ENCODE peak calls at places on chromosomes 13 and 19, in five cellular contexts. One of them, this sample, is unnamed.

GRCh38 chr13:101149735-101150380 is 266.4 kb downstream of the NALCN start:
- DNase-seq in A673: peak; percentile 66
- DNase-seq in Peyer's patch: no peak
- DNase-seq in Panc1: no peak
- DNase-seq in hepatocyte: peak; percentile 7
- DNase-seq in this sample: peak; percentile 49

GRCh38 chr13:72290962-72291681 is 424.1 kb upstream of the DACH1 start:
- DNase-seq in A673: no peak
- DNase-seq in Peyer's patch: no peak
- DNase-seq in Panc1: no peak
- DNase-seq in hepatocyte: no peak
- DNase-seq in this sample: no peak

GRCh38 chr19:6241680-6242079 is 38.1 kb downstream of the MLLT1 start:
- DNase-seq in A673: no peak
- DNase-seq in Peyer's patch: no peak
- DNase-seq in Panc1: no peak
- DNase-seq in hepatocyte: no peak
- DNase-seq in this sample: peak; percentile 80

GRCh38 chr19:16898306-16899015 is 9.7 kb downstream of the F2RL3 start:
- DNase-seq in A673: no peak
- DNase-seq in Peyer's patch: no peak
- DNase-seq in Panc1: no peak
- DNase-seq in hepatocyte: no peak
- DNase-seq in this sample: no peak

GRCh38 chr19:12295191-12295590 is 508 bp upstream of the ZNF44 start:
- DNase-seq in A673: no peak
- DNase-seq in Peyer's patch: no peak
- DNase-seq in Panc1: no peak
- DNase-seq in hepatocyte: peak; percentile 8
- DNase-seq in this sample: no peak

GRCh38 chr19:22527554-22527953 is 105.4 kb upstream of the ZNF98 start:
- DNase-seq in A673: no peak
- DNase-seq in Peyer's patch: no peak
- DNase-seq in Panc1: no peak
- DNase-seq in hepatocyte: no peak
- DNase-seq in this sample: no peak

GRCh38 chr19:6126335-6126974 is 9.0 kb upstream of the ACSBG2 start:
- DNase-seq in A673: peak; percentile 84
- DNase-seq in Peyer's patch: no peak
- DNase-seq in Panc1: peak; percentile 46
- DNase-seq in hepatocyte: peak; percentile 50
- DNase-seq in this sample: peak; percentile 43

GRCh38 chr13:95716231-95716630 is 39.3 kb downstream of the DNAJC3 start:
- DNase-seq in A673: no peak
- DNase-seq in Peyer's patch: no peak
- DNase-seq in Panc1: no peak
- DNase-seq in hepatocyte: no peak
- DNase-seq in this sample: no peak

DNA sequence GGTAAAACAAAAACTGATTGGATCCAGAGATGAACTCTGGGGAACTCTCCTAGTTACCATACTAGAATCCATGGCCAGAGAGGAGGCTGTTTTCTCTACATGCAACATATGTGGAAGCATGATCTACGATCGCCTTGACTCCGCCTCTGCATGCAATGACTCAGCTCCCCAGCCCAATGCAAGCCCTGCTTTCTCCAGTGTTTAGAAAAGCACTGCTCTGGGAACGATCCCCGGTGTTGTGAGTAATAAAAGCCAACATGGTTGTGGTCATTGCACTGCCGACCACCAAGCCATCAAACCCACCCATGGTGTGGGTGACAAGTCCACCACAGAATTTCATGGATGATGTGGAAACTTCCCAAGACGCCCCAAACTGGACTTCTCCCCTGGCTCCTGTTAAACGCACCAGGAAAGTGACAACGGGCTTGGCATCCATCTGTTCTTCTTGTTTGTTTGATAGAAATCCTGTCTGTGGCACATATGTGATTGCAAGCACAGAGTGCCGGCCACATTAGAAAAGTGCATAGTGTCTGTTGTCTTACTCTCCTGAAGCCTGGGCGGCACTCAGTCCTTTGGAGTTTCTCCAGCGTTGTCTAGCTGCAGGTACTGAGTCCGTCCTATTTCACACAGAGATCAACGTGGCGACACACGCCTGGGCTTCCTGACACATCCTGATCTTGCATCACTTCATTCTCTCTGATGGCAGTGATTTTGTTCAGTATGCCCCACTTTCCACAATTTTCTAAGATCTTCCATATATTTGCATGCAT is 36.4 kb upstream of the VSTM2B start:
- DNase-seq in A673: no peak
- DNase-seq in Peyer's patch: no peak
- DNase-seq in Panc1: no peak
- DNase-seq in hepatocyte: no peak
- DNase-seq in this sample: no peak
- TF ChIP-seq CTCF in A673: no peak
- TF ChIP-seq CTCF in Peyer's patch: no peak
- TF ChIP-seq CTCF in Panc1: no peak
- TF ChIP-seq CTCF in hepatocyte: no peak
- TF ChIP-seq CTCF in this sample: no peak

DNA sequence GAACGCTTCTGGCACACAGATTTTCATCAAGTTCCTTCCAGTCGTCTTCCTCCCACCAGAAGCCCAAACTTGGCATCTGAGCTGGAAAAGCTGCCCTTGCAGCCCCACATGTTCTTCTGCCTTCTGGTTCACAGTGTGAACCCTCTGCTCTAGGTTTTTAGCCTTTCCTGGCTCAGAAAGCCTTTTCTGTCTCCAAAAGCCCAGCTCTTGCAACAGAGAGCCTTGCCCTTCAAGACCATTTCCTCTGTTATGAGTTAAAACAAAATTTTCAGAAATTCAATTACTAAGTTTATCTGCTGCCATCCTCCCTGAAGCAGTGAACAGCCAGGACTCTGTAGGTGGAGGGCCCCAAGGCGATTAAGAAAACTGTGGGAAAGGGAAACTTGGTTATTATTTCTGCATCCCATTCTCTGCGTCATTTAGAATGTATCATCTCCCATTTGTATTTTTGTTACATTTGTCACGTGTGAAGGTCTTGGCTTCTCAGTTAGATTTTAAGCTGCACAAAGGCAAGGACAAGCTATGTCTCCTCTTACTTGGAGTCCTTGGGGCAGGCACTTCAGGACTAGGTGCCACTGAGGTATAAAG is 18.8 kb downstream of the FAM124A start:
- DNase-seq in A673: no peak
- DNase-seq in Peyer's patch: no peak
- DNase-seq in Panc1: no peak
- DNase-seq in hepatocyte: no peak
- DNase-seq in this sample: no peak
- H3K4me1 ChIP-seq in A673: peaks cover 11% of the 10 kb centered on the region
- H3K4me1 ChIP-seq in Peyer's patch: no peaks in the 10 kb centered on the region
- H3K4me1 ChIP-seq in Panc1: no peaks in the 10 kb centered on the region
- H3K4me1 ChIP-seq in hepatocyte: no peaks in the 10 kb centered on the region
- H3K4me1 ChIP-seq in this sample: peaks cover 44% of the 10 kb centered on the region

GRCh38 chr13:114016321-114017027 is 42.6 kb upstream of the C13orf46 start:
- DNase-seq in A673: no peak
- DNase-seq in Peyer's patch: no peak
- DNase-seq in Panc1: no peak
- DNase-seq in hepatocyte: no peak
- DNase-seq in this sample: no peak

GRCh38 chr13:114017966-114018365 is 44.1 kb upstream of the C13orf46 start:
- DNase-seq in A673: no peak
- DNase-seq in Peyer's patch: no peak
- DNase-seq in Panc1: no peak
- DNase-seq in hepatocyte: no peak
- DNase-seq in this sample: no peak

GRCh38 chr13:114019367-114019766 is 45.5 kb upstream of the C13orf46 start:
- DNase-seq in A673: peak; percentile 48
- DNase-seq in Peyer's patch: no peak
- DNase-seq in Panc1: no peak
- DNase-seq in hepatocyte: no peak
- DNase-seq in this sample: peak; percentile 63

GRCh38 chr13:114017028-114017630 is 43.3 kb upstream of the C13orf46 start:
- DNase-seq in A673: no peak
- DNase-seq in Peyer's patch: no peak
- DNase-seq in Panc1: no peak
- DNase-seq in hepatocyte: no peak
- DNase-seq in this sample: peak; percentile 36

GRCh38 chr13:114018461-114019055 is 44.7 kb upstream of the C13orf46 start:
- DNase-seq in A673: no peak
- DNase-seq in Peyer's patch: no peak
- DNase-seq in Panc1: no peak
- DNase-seq in hepatocyte: no peak
- DNase-seq in this sample: no peak
- H3K27me3 ChIP-seq in A673: no peaks in the 10 kb centered on the region
- H3K27me3 ChIP-seq in Peyer's patch: no peaks in the 10 kb centered on the region
- H3K27me3 ChIP-seq in Panc1: no peaks in the 10 kb centered on the region
- H3K27me3 ChIP-seq in hepatocyte: no peaks in the 10 kb centered on the region
- H3K27me3 ChIP-seq in this sample: no peaks in the 10 kb centered on the region

DNA sequence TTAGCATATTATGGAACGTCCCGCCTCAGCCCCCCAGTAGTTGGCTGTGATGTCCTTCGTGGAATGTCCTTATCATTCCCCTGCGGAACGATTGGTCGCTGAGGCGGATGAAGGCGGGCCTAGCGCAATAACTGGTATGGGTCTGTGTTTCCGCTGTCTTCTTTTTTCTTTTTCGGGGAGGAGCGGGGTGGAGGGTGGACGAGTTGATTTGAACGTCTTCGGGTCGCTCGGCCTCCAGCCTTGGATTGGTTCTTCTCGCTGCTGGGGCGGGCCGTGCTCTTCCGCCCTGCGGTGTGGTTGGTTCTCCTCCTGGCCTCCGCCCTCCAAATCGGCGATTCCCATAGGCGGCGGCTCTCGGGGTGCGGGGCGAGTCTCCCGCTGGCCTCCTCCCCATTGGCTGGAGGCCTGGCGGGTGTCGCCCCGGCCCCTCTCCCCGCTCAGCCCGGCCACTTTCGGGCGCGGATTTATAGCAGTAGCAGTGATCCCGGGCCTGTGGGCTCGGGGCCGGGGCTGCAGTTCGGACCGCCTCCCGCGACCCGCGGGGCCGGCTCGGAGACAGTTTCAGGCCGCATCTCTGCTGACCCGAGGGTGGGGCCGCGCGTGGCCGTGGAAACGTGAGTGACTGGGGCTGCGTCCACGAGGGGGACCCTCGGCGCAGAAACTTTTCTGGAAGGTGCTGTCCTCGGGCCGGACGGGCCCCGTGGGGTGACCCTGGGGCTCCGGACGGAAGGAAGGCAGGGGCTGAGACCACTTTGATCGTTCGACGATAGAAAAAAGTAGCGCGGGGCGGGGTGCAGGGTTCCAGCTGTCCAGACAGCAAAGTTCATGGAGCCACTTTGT is 2.1 kb downstream of the ING1 start:
- DNase-seq in A673: peak; percentile 100
- DNase-seq in Peyer's patch: peak; percentile 99
- DNase-seq in Panc1: peak; percentile 91
- DNase-seq in hepatocyte: peak; percentile 99
- DNase-seq in this sample: peak; percentile 98
- TF ChIP-seq CTCF in A673: peak; percentile 28
- TF ChIP-seq CTCF in Peyer's patch: no peak
- TF ChIP-seq CTCF in Panc1: peak; percentile 15
- TF ChIP-seq CTCF in hepatocyte: peak; percentile 35
- TF ChIP-seq CTCF in this sample: peak; percentile 16

GRCh38 chr19:48373567-48373966 is 9.4 kb downstream of the SYNGR4 start:
- DNase-seq in A673: no peak
- DNase-seq in Peyer's patch: no peak
- DNase-seq in Panc1: no peak
- DNase-seq in hepatocyte: no peak
- DNase-seq in this sample: no peak
- H3K4me1 ChIP-seq in A673: peaks cover 12% of the 10 kb centered on the region
- H3K4me1 ChIP-seq in Peyer's patch: no peaks in the 10 kb centered on the region
- H3K4me1 ChIP-seq in Panc1: no peaks in the 10 kb centered on the region
- H3K4me1 ChIP-seq in hepatocyte: peaks cover 10% of the 10 kb centered on the region
- H3K4me1 ChIP-seq in this sample: peaks cover 22% of the 10 kb centered on the region

DNA sequence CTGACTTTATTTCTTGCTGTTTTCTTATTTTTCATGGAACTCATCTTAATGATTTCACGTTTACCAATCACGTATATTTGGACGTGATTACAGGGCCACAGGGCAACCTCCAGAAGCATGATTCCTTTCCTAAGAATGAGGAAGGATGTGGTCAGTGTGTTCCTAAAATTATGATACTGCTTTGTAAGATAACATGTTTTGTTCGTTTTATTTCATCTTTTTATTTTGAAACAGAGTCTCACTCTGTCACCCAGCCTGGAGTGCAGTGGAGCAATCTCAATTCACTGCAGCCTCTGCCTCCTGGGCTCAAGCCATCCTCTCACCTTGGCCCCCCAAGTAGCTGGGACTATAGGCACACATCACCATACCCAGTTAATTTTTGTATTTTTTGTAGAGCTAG is 24.8 kb upstream of the LAIR1 start:
- DNase-seq in A673: no peak
- DNase-seq in Peyer's patch: no peak
- DNase-seq in Panc1: no peak
- DNase-seq in hepatocyte: no peak
- DNase-seq in this sample: no peak
- H3K27me3 ChIP-seq in A673: peaks cover 32% of the 10 kb centered on the region
- H3K27me3 ChIP-seq in Peyer's patch: no peaks in the 10 kb centered on the region
- H3K27me3 ChIP-seq in Panc1: peaks cover 16% of the 10 kb centered on the region
- H3K27me3 ChIP-seq in hepatocyte: peaks cover 19% of the 10 kb centered on the region
- H3K27me3 ChIP-seq in this sample: peaks cover 68% of the 10 kb centered on the region